ENCODE peak calls at places on chromosome 15, in four cellular contexts. One of them, this sample, is unnamed.

GRCh38 chr15:77417642-77418041 is 2.3 kb downstream of the PEAK1 start:
- DNase-seq in WTC11: no peak
- DNase-seq in K562: no peak
- DNase-seq in GM12878: no peak
- DNase-seq in this sample: no peak

GRCh38 chr15:63969652-63970421 is 76.4 kb downstream of the DAPK2 start:
- DNase-seq in WTC11: no peak
- DNase-seq in K562: no peak
- DNase-seq in GM12878: no peak
- DNase-seq in this sample: peak

GRCh38 chr15:91040851-91041250 is 18.5 kb upstream of the VPS33B start:
- DNase-seq in WTC11: no peak
- DNase-seq in K562: no peak
- DNase-seq in GM12878: no peak
- DNase-seq in this sample: no peak

GRCh38 chr15:25182736-25183445 is 228.1 kb downstream of the SNRPN start:
- DNase-seq in WTC11: peak
- DNase-seq in K562: no peak
- DNase-seq in GM12878: no peak
- DNase-seq in this sample: no peak

GRCh38 chr15:93196136-93196670 is 107.2 kb upstream of the RGMA start:
- DNase-seq in WTC11: no peak
- DNase-seq in K562: no peak
- DNase-seq in GM12878: no peak
- DNase-seq in this sample: no peak

GRCh38 chr15:56244237-56244810 is 645 bp upstream of the RFX7 start:
- DNase-seq in WTC11: peak
- DNase-seq in K562: peak
- DNase-seq in GM12878: no peak
- DNase-seq in this sample: peak

GRCh38 chr15:90871716-90872480 is 3.5 kb downstream of the FURIN start:
- DNase-seq in WTC11: peak
- DNase-seq in K562: peak
- DNase-seq in GM12878: no peak
- DNase-seq in this sample: no peak

GRCh38 chr15:101675796-101676582 is 23.8 kb upstream of the TM2D3 start:
- DNase-seq in WTC11: no peak
- DNase-seq in K562: no peak
- DNase-seq in GM12878: no peak
- DNase-seq in this sample: no peak

GRCh38 chr15:81809543-81809942 is 236.3 kb downstream of the MEX3B start:
- DNase-seq in WTC11: peak
- DNase-seq in K562: peak
- DNase-seq in GM12878: no peak
- DNase-seq in this sample: peak

GRCh38 chr15:70061086-70061370 is 36.7 kb downstream of the TLE3 start:
- DNase-seq in WTC11: peak
- DNase-seq in K562: no peak
- DNase-seq in GM12878: no peak
- DNase-seq in this sample: no peak

GRCh38 chr15:90610220-90610619 is 80.5 kb downstream of the CRTC3 start:
- DNase-seq in WTC11: no peak
- DNase-seq in K562: no peak
- DNase-seq in GM12878: no peak
- DNase-seq in this sample: no peak

GRCh38 chr15:99335508-99335907 is 84.2 kb downstream of the LRRC28 start:
- DNase-seq in WTC11: no peak
- DNase-seq in K562: no peak
- DNase-seq in GM12878: no peak
- DNase-seq in this sample: no peak

GRCh38 chr15:23759964-23760363 is 72.9 kb upstream of the NDN start:
- DNase-seq in WTC11: peak
- DNase-seq in K562: no peak
- DNase-seq in GM12878: no peak
- DNase-seq in this sample: no peak

GRCh38 chr15:70447927-70448698 is 315.2 kb downstream of the UACA start:
- DNase-seq in WTC11: no peak
- DNase-seq in K562: peak
- DNase-seq in GM12878: no peak
- DNase-seq in this sample: no peak

GRCh38 chr15:48954538-48954937 is 9.2 kb downstream of the SHC4 start:
- DNase-seq in WTC11: peak
- DNase-seq in K562: no peak
- DNase-seq in GM12878: no peak
- DNase-seq in this sample: no peak

GRCh38 chr15:98650871-98651481 is 2.6 kb downstream of the IGF1R start:
- DNase-seq in WTC11: no peak
- DNase-seq in K562: no peak
- DNase-seq in GM12878: no peak
- DNase-seq in this sample: no peak

GRCh38 chr15:57550640-57551039 is 41.1 kb upstream of the MYZAP start:
- DNase-seq in WTC11: no peak
- DNase-seq in K562: no peak
- DNase-seq in GM12878: no peak
- DNase-seq in this sample: no peak

GRCh38 chr15:75640483-75641175 is 605 bp upstream of the IMP3 start:
- DNase-seq in WTC11: peak
- DNase-seq in K562: no peak
- DNase-seq in GM12878: peak
- DNase-seq in this sample: peak
- TF ChIP-seq SP1 in WTC11: no peak
- TF ChIP-seq SP1 in K562: no peak
- TF ChIP-seq SP1 in GM12878: no peak
- TF ChIP-seq SP1 in this sample: no peak

DNA sequence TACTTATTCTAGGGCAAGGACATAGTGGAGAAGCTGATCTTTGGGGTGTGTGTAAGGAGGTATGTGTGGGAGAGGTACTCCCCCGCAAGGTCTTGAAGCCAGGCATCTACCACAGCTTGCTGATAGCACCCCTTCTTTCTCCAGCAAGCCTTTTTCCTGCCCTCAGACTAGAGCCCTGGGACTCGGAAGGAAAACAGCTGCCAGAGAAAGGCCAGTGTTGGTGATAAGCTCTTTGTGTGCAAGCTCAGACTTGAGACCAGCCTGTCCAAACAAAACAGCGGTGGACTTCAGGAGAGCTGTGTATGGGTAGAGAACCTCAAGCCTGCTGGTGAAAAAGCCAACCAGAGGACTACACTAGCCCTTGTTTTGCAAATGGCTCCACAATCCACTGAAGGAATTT is 1028.6 kb downstream of the MCTP2 start:
- DNase-seq in WTC11: no peak
- DNase-seq in K562: peak
- DNase-seq in GM12878: no peak
- DNase-seq in this sample: no peak
- TF ChIP-seq CREB1 in WTC11: no peak
- TF ChIP-seq CREB1 in K562: no peak
- TF ChIP-seq CREB1 in GM12878: no peak
- TF ChIP-seq CREB1 in this sample: no peak

GRCh38 chr15:39127925-39128617 is 452.8 kb upstream of the THBS1 start:
- DNase-seq in WTC11: no peak
- DNase-seq in K562: peak
- DNase-seq in GM12878: no peak
- DNase-seq in this sample: peak
- TF ChIP-seq NR2C2 in WTC11: no peak
- TF ChIP-seq NR2C2 in K562: no peak
- TF ChIP-seq NR2C2 in GM12878: no peak
- TF ChIP-seq NR2C2 in this sample: no peak

GRCh38 chr15:47872208-47872607 is 154.9 kb downstream of the SEMA6D start:
- DNase-seq in WTC11: no peak
- DNase-seq in K562: no peak
- DNase-seq in GM12878: no peak
- DNase-seq in this sample: no peak
- TF ChIP-seq SP1 in WTC11: no peak
- TF ChIP-seq SP1 in K562: no peak
- TF ChIP-seq SP1 in GM12878: no peak
- TF ChIP-seq SP1 in this sample: no peak

GRCh38 chr15:61796056-61796455 is 264.2 kb downstream of the VPS13C start:
- DNase-seq in WTC11: no peak
- DNase-seq in K562: no peak
- DNase-seq in GM12878: no peak
- DNase-seq in this sample: no peak

GRCh38 chr15:61794881-61795280 is 265.4 kb downstream of the VPS13C start:
- DNase-seq in WTC11: no peak
- DNase-seq in K562: no peak
- DNase-seq in GM12878: no peak
- DNase-seq in this sample: no peak

GRCh38 chr15:61798631-61799030 is 261.6 kb downstream of the VPS13C start:
- DNase-seq in WTC11: no peak
- DNase-seq in K562: no peak
- DNase-seq in GM12878: no peak
- DNase-seq in this sample: no peak

GRCh38 chr15:61794276-61794675 is 266.0 kb downstream of the VPS13C start:
- DNase-seq in WTC11: no peak
- DNase-seq in K562: no peak
- DNase-seq in GM12878: no peak
- DNase-seq in this sample: no peak
- TF ChIP-seq CREB1 in WTC11: no peak
- TF ChIP-seq CREB1 in K562: no peak
- TF ChIP-seq CREB1 in GM12878: no peak
- TF ChIP-seq CREB1 in this sample: no peak